ENCODE peak calls at places on chromosomes 11 and 22, in six cellular contexts. One of them, this sample, is unnamed.

GRCh38 chr11:33542921-33543320 is 157.7 kb downstream of the C11orf91 start:
- DNase-seq in Peyer's patch: peak; percentile 69
- DNase-seq in heart left ventricle: peak; percentile 44
- DNase-seq in breast epithelium: no peak
- DNase-seq in IMR-90: peak; percentile 40
- DNase-seq in stomach: peak; percentile 66
- DNase-seq in this sample: peak; percentile 62

GRCh38 chr11:65611028-65611757 is 2.8 kb downstream of the MAP3K11 start:
- DNase-seq in Peyer's patch: no peak
- DNase-seq in breast epithelium: no peak
- DNase-seq in heart left ventricle: peak; percentile 75
- DNase-seq in IMR-90: no peak
- DNase-seq in stomach: no peak
- DNase-seq in this sample: no peak

GRCh38 chr22:35622132-35622913 is 5.2 kb upstream of the MB start:
- DNase-seq in breast epithelium: peak; percentile 93
- DNase-seq in stomach: peak; percentile 46
- DNase-seq in IMR-90: no peak
- DNase-seq in Peyer's patch: peak; percentile 71
- DNase-seq in heart left ventricle: peak; percentile 80
- DNase-seq in this sample: peak; percentile 56

GRCh38 chr11:72413914-72414628 is 20.3 kb downstream of the CLPB start:
- DNase-seq in IMR-90: peak; percentile 76
- DNase-seq in Peyer's patch: peak; percentile 94
- DNase-seq in stomach: peak; percentile 92
- DNase-seq in breast epithelium: peak; percentile 90
- DNase-seq in heart left ventricle: peak; percentile 90
- DNase-seq in this sample: peak; percentile 89

GRCh38 chr11:121465709-121466062 is 12.9 kb upstream of the SORL1-AS1 start:
- DNase-seq in stomach: no peak
- DNase-seq in heart left ventricle: no peak
- DNase-seq in Peyer's patch: peak; percentile 64
- DNase-seq in IMR-90: no peak
- DNase-seq in breast epithelium: no peak
- DNase-seq in this sample: no peak

GRCh38 chr22:32805586-32805881 is 4.0 kb downstream of the TIMP3 start:
- DNase-seq in breast epithelium: no peak
- DNase-seq in stomach: no peak
- DNase-seq in IMR-90: no peak
- DNase-seq in heart left ventricle: no peak
- DNase-seq in Peyer's patch: no peak
- DNase-seq in this sample: no peak

GRCh38 chr22:45008853-45009751 is 703 bp downstream of the PHF21B start:
- DNase-seq in IMR-90: no peak
- DNase-seq in Peyer's patch: no peak
- DNase-seq in breast epithelium: no peak
- DNase-seq in heart left ventricle: no peak
- DNase-seq in stomach: no peak
- DNase-seq in this sample: no peak

GRCh38 chr11:70556884-70557741 is 158.8 kb downstream of the CTTN start:
- DNase-seq in stomach: no peak
- DNase-seq in heart left ventricle: no peak
- DNase-seq in Peyer's patch: peak; percentile 82
- DNase-seq in IMR-90: no peak
- DNase-seq in breast epithelium: no peak
- DNase-seq in this sample: no peak

GRCh38 chr11:113693030-113693429 is 13.1 kb downstream of the TMPRSS5 start:
- DNase-seq in Peyer's patch: no peak
- DNase-seq in stomach: no peak
- DNase-seq in breast epithelium: no peak
- DNase-seq in heart left ventricle: no peak
- DNase-seq in IMR-90: no peak
- DNase-seq in this sample: no peak

GRCh38 chr11:70204466-70204799 is 1.3 kb downstream of the FADD start:
- DNase-seq in Peyer's patch: no peak
- DNase-seq in stomach: no peak
- DNase-seq in breast epithelium: no peak
- DNase-seq in heart left ventricle: no peak
- DNase-seq in IMR-90: no peak
- DNase-seq in this sample: no peak

GRCh38 chr11:94964934-94965333 is 8.4 kb downstream of the CWC15 start:
- DNase-seq in IMR-90: no peak
- DNase-seq in heart left ventricle: no peak
- DNase-seq in stomach: no peak
- DNase-seq in Peyer's patch: no peak
- DNase-seq in breast epithelium: no peak
- DNase-seq in this sample: no peak

GRCh38 chr11:116217006-116217405 is 555.8 kb downstream of the BUD13 start:
- DNase-seq in IMR-90: peak; percentile 45
- DNase-seq in stomach: no peak
- DNase-seq in breast epithelium: no peak
- DNase-seq in Peyer's patch: peak; percentile 64
- DNase-seq in heart left ventricle: peak; percentile 42
- DNase-seq in this sample: no peak

GRCh38 chr11:124759268-124760204 is 2.6 kb downstream of the ESAM start:
- DNase-seq in Peyer's patch: no peak
- DNase-seq in stomach: no peak
- DNase-seq in IMR-90: no peak
- DNase-seq in heart left ventricle: peak; percentile 78
- DNase-seq in breast epithelium: no peak
- DNase-seq in this sample: peak; percentile 18

GRCh38 chr22:40572976-40573375 is 63.5 kb downstream of the MRTFA start:
- DNase-seq in stomach: no peak
- DNase-seq in breast epithelium: no peak
- DNase-seq in heart left ventricle: no peak
- DNase-seq in IMR-90: no peak
- DNase-seq in Peyer's patch: no peak
- DNase-seq in this sample: no peak

GRCh38 chr11:110121204-110121603 is 28.0 kb downstream of the ZC3H12C start:
- DNase-seq in Peyer's patch: no peak
- DNase-seq in breast epithelium: no peak
- DNase-seq in heart left ventricle: no peak
- DNase-seq in stomach: no peak
- DNase-seq in IMR-90: peak; percentile 81
- DNase-seq in this sample: no peak

GRCh38 chr11:35661539-35661938 is 1.0 kb upstream of the TRIM44 start:
- DNase-seq in IMR-90: no peak
- DNase-seq in stomach: no peak
- DNase-seq in heart left ventricle: no peak
- DNase-seq in breast epithelium: no peak
- DNase-seq in Peyer's patch: no peak
- DNase-seq in this sample: no peak

GRCh38 chr11:76234704-76235232 is 28.5 kb upstream of the WNT11 start:
- DNase-seq in breast epithelium: no peak
- DNase-seq in heart left ventricle: peak; percentile 61
- DNase-seq in stomach: peak; percentile 26
- DNase-seq in IMR-90: no peak
- DNase-seq in Peyer's patch: no peak
- DNase-seq in this sample: no peak

GRCh38 chr22:24471570-24471969 is 23.6 kb upstream of the UPB1 start:
- DNase-seq in stomach: no peak
- DNase-seq in heart left ventricle: peak; percentile 87
- DNase-seq in IMR-90: peak; percentile 92
- DNase-seq in breast epithelium: no peak
- DNase-seq in Peyer's patch: no peak
- DNase-seq in this sample: peak; percentile 15

GRCh38 chr11:12716816-12717215 is 42.6 kb downstream of the TEAD1 start:
- DNase-seq in breast epithelium: no peak
- DNase-seq in heart left ventricle: no peak
- DNase-seq in IMR-90: no peak
- DNase-seq in Peyer's patch: no peak
- DNase-seq in stomach: no peak
- DNase-seq in this sample: no peak

GRCh38 chr11:65419773-65420481 is 2.7 kb upstream of the NEAT1 start:
- DNase-seq in Peyer's patch: peak; percentile 97
- DNase-seq in IMR-90: peak; percentile 89
- DNase-seq in breast epithelium: peak; percentile 94
- DNase-seq in stomach: peak; percentile 95
- DNase-seq in heart left ventricle: peak; percentile 96
- DNase-seq in this sample: peak; percentile 97

GRCh38 chr11:70668204-70669202 is 270.2 kb downstream of the CTTN start:
- DNase-seq in stomach: no peak
- DNase-seq in IMR-90: peak; percentile 38
- DNase-seq in heart left ventricle: no peak
- DNase-seq in Peyer's patch: no peak
- DNase-seq in breast epithelium: no peak
- DNase-seq in this sample: no peak

GRCh38 chr11:1486054-1486825 is at the start of gene MOB2:
- DNase-seq in Peyer's patch: peak; percentile 62
- DNase-seq in stomach: peak; percentile 83
- DNase-seq in IMR-90: peak; percentile 4
- DNase-seq in breast epithelium: peak; percentile 65
- DNase-seq in heart left ventricle: peak; percentile 50
- DNase-seq in this sample: peak; percentile 66

GRCh38 chr22:17436382-17436951 is 67.2 kb downstream of the CECR2 start:
- DNase-seq in breast epithelium: no peak
- DNase-seq in heart left ventricle: no peak
- DNase-seq in IMR-90: no peak
- DNase-seq in Peyer's patch: no peak
- DNase-seq in stomach: no peak
- DNase-seq in this sample: no peak

GRCh38 chr11:59283825-59284772 is 71.4 kb upstream of the MPEG1 start:
- DNase-seq in IMR-90: peak; percentile 57
- DNase-seq in stomach: peak; percentile 53
- DNase-seq in heart left ventricle: peak; percentile 45
- DNase-seq in Peyer's patch: peak; percentile 84
- DNase-seq in breast epithelium: no peak
- DNase-seq in this sample: peak; percentile 58

GRCh38 chr11:14643697-14644395 is at the start of gene PDE3B:
- DNase-seq in breast epithelium: peak; percentile 51
- DNase-seq in stomach: peak; percentile 84
- DNase-seq in Peyer's patch: peak; percentile 93
- DNase-seq in heart left ventricle: peak; percentile 90
- DNase-seq in IMR-90: peak; percentile 27
- DNase-seq in this sample: peak; percentile 92

GRCh38 chr22:38177926-38178604 is 3.6 kb downstream of the PLA2G6 start:
- DNase-seq in IMR-90: peak; percentile 89
- DNase-seq in breast epithelium: peak; percentile 68
- DNase-seq in Peyer's patch: peak; percentile 61
- DNase-seq in heart left ventricle: no peak
- DNase-seq in stomach: peak; percentile 45
- DNase-seq in this sample: peak; percentile 37

GRCh38 chr11:22976146-22976545 is 115.9 kb upstream of the CCDC179 start:
- DNase-seq in heart left ventricle: no peak
- DNase-seq in stomach: peak; percentile 27
- DNase-seq in IMR-90: peak; percentile 91
- DNase-seq in Peyer's patch: no peak
- DNase-seq in breast epithelium: no peak
- DNase-seq in this sample: peak; percentile 80

GRCh38 chr11:133821776-133822175 is 23.5 kb downstream of the SPATA19 start:
- DNase-seq in stomach: peak; percentile 65
- DNase-seq in heart left ventricle: peak; percentile 60
- DNase-seq in IMR-90: no peak
- DNase-seq in Peyer's patch: no peak
- DNase-seq in breast epithelium: no peak
- DNase-seq in this sample: peak; percentile 53

GRCh38 chr11:62726156-62727006 is 876 bp downstream of the HNRNPUL2 start:
- DNase-seq in breast epithelium: no peak
- DNase-seq in Peyer's patch: peak; percentile 57
- DNase-seq in IMR-90: no peak
- DNase-seq in stomach: no peak
- DNase-seq in heart left ventricle: no peak
- DNase-seq in this sample: peak; percentile 28

GRCh38 chr11:70545626-70545945 is 147.3 kb downstream of the CTTN start:
- DNase-seq in breast epithelium: no peak
- DNase-seq in IMR-90: no peak
- DNase-seq in Peyer's patch: no peak
- DNase-seq in stomach: no peak
- DNase-seq in heart left ventricle: no peak
- DNase-seq in this sample: no peak

GRCh38 chr11:19474954-19475811 is 234.4 kb upstream of the E2F8 start:
- DNase-seq in stomach: no peak
- DNase-seq in IMR-90: no peak
- DNase-seq in Peyer's patch: no peak
- DNase-seq in heart left ventricle: no peak
- DNase-seq in breast epithelium: no peak
- DNase-seq in this sample: no peak

GRCh38 chr11:60915250-60915914 is 1.4 kb downstream of the TMEM109 start:
- DNase-seq in breast epithelium: no peak
- DNase-seq in Peyer's patch: peak; percentile 93
- DNase-seq in stomach: peak; percentile 77
- DNase-seq in heart left ventricle: peak; percentile 69
- DNase-seq in IMR-90: peak; percentile 50
- DNase-seq in this sample: peak; percentile 50
- TF ChIP-seq CTCF in breast epithelium: no peak
- TF ChIP-seq CTCF in Peyer's patch: peak; percentile 24
- TF ChIP-seq CTCF in stomach: no peak
- TF ChIP-seq CTCF in heart left ventricle: no peak
- TF ChIP-seq CTCF in IMR-90: peak; percentile 44
- TF ChIP-seq CTCF in this sample: no peak

DNA sequence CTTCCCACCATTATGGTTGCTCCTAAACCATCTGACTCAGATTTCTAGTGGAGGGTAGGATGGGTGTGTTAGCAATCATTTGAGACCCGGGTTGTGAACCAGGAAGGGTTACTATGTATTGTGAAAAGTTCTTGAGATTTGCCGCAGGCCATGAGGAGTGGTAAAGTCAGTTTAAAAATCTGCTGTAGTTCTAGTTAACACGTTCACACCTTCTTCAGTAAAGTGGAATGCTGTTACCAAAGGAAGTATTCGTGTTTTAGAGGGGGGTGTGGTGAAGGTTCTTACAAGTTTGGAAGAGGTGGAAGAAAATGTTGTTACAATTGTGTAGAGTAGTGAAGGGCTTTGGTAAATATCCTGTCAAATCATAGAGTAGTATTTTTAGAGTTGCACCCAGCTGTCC is 2.6 kb downstream of the MTMR3 start:
- DNase-seq in IMR-90: no peak
- DNase-seq in breast epithelium: no peak
- DNase-seq in Peyer's patch: no peak
- DNase-seq in heart left ventricle: no peak
- DNase-seq in stomach: no peak
- DNase-seq in this sample: no peak
- H3K4me1 ChIP-seq in IMR-90: peaks cover 5% of the 10 kb centered on the region
- H3K4me1 ChIP-seq in breast epithelium: no peaks in the 10 kb centered on the region
- H3K4me1 ChIP-seq in Peyer's patch: peaks cover 34% of the 10 kb centered on the region
- H3K4me1 ChIP-seq in heart left ventricle: peaks cover 48% of the 10 kb centered on the region
- H3K4me1 ChIP-seq in stomach: peaks cover 56% of the 10 kb centered on the region
- H3K4me1 ChIP-seq in this sample: peaks cover 39% of the 10 kb centered on the region

GRCh38 chr11:123741159-123741951 is at the start of gene ZNF202:
- DNase-seq in heart left ventricle: peak; percentile 95
- DNase-seq in stomach: peak; percentile 92
- DNase-seq in IMR-90: peak; percentile 87
- DNase-seq in Peyer's patch: peak; percentile 96
- DNase-seq in breast epithelium: peak; percentile 89
- DNase-seq in this sample: peak; percentile 93
- TF ChIP-seq POLR2A in heart left ventricle: peak; percentile 65
- TF ChIP-seq POLR2A in stomach: no peak
- TF ChIP-seq POLR2A in IMR-90: peak; percentile 71
- TF ChIP-seq POLR2A in Peyer's patch: peak; percentile 39
- TF ChIP-seq POLR2A in breast epithelium: peak; percentile 45
- TF ChIP-seq POLR2A in this sample: peak; percentile 30

GRCh38 chr11:122910775-122911174 is 28.2 kb downstream of the JHY start:
- DNase-seq in breast epithelium: no peak
- DNase-seq in stomach: no peak
- DNase-seq in heart left ventricle: no peak
- DNase-seq in IMR-90: peak; percentile 38
- DNase-seq in Peyer's patch: no peak
- DNase-seq in this sample: no peak
- TF ChIP-seq CTCF in breast epithelium: no peak
- TF ChIP-seq CTCF in stomach: no peak
- TF ChIP-seq CTCF in heart left ventricle: no peak
- TF ChIP-seq CTCF in IMR-90: peak; percentile 48
- TF ChIP-seq CTCF in Peyer's patch: no peak
- TF ChIP-seq CTCF in this sample: no peak

This sample was measured in body of pancreas.